ENCODE peak calls at places on chromosomes 12 and 14, in five cellular contexts. S, D, Z, H and A are unnamed samples.
A peak's percentile ranks its signal among the peaks of the same experiment; 100 is the strongest.

GRCh38 chr12:57893460-57894353 is 47.2 kb upstream of the CTDSP2 start:
- DNase-seq in H (no peak), S (no peak), Z (peak; percentile 53), D (peak; percentile 94), A (no peak)

GRCh38 chr12:131962069-131962468 is 12.3 kb downstream of the EP400 start:
- DNase-seq in Z (no peak), H (no peak), D (no peak), S (no peak), A (no peak)

GRCh38 chr14:67457782-67458181 is 30.7 kb downstream of the TMEM229B start:
- DNase-seq in S (no peak), H (no peak), Z (peak; percentile 37), D (no peak), A (no peak)

GRCh38 chr12:49545815-49546214 is 7.0 kb downstream of the KCNH3 start:
- DNase-seq in Z (no peak), S (no peak), H (no peak), D (no peak), A (no peak)

GRCh38 chr12:50542448-50542847 is 37.7 kb downstream of the DIP2B start:
- DNase-seq in D (no peak), S (peak; percentile 28), Z (peak; percentile 29), H (no peak), A (peak; percentile 99)

GRCh38 chr14:36582011-36582873 is at the start of gene NKX2-8:
- DNase-seq in S (peak; percentile 49), D (no peak), Z (peak; percentile 30), H (no peak), A (no peak)

GRCh38 chr12:10169094-10169493 is 2.8 kb downstream of the OLR1 start:
- DNase-seq in H (no peak), D (no peak), S (no peak), Z (no peak), A (no peak)

GRCh38 chr14:31205681-31206535 is 1.7 kb downstream of the HECTD1 start:
- DNase-seq in D (no peak), H (no peak), Z (no peak), S (no peak), A (no peak)

GRCh38 chr14:97827746-97828145 is 1030.6 kb downstream of the VRK1 start:
- DNase-seq in D (no peak), S (no peak), Z (no peak), H (no peak), A (peak; percentile 42)

GRCh38 chr14:70188292-70188607 is 501 bp downstream of the SLC8A3 start:
- DNase-seq in H (no peak), S (no peak), D (no peak), Z (no peak), A (no peak)

GRCh38 chr12:106288510-106289195 is 13.9 kb upstream of the TCP11L2 start:
- DNase-seq in D (no peak), S (peak; percentile 76), H (no peak), Z (peak; percentile 41), A (peak; percentile 83)

GRCh38 chr14:52051251-52051650 is 17.6 kb downstream of the NID2 start:
- DNase-seq in S (no peak), Z (no peak), D (no peak), H (no peak), A (no peak)
- H3K27ac ChIP-seq in S (no peak overlapping the region), Z (no peak overlapping the region), D (peak overlapping the region; percentile 76), H (no peak overlapping the region), A (no peak overlapping the region)

GRCh38 chr12:88946377-88946997 is 366.2 kb upstream of the KITLG start:
- DNase-seq in D (no peak), H (no peak), Z (no peak), S (no peak), A (no peak)
- TF ChIP-seq CTCF in D (no peak), H (no peak), Z (no peak), S (no peak), A (no peak)

GRCh38 chr14:77002335-77002734 is 26.2 kb downstream of the IRF2BPL start:
- DNase-seq in H (no peak), Z (no peak), S (no peak), D (no peak), A (no peak)
- H3K4me1 ChIP-seq in H (no peaks in the 10 kb centered on the region), Z (peaks cover 65% of the 10 kb centered on the region), S (peaks cover 17% of the 10 kb centered on the region), D (peaks cover 16% of the 10 kb centered on the region), A (peaks cover 5% of the 10 kb centered on the region)

DNA sequence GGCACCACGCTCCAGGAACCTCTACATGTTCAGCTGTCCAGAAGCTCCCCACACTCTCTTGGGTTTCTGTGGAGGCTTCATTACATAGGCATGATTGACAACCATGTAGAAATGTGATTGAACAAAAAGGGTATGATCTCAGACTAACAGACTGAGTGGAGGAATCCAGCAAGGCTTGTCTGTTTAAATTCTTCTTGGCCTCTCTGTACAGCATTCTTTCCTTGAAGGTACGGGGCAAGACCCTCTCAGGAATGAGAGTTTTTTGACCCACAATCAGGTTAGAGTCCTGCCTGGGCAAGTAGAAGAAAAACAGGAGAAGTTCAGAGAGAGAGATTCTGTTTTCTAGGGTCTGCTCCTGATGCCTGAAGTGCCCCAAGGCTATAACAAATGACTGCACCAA is 40.9 kb downstream of the SRGAP1 start:
- DNase-seq in D (no peak), Z (no peak), H (no peak), S (no peak), A (peak; percentile 17)
- H3K27ac ChIP-seq in D (no peak overlapping the region), Z (no peak overlapping the region), H (no peak overlapping the region), S (peak overlapping the region; percentile 58), A (no peak overlapping the region)